ENCODE peak calls at places on chromosomes 3 and 15, in five cellular contexts. One of them, this sample, is unnamed.

GRCh38 chr3:9770276-9770812 is 597 bp upstream of the CAMK1 start:
- DNase-seq in K562: no peak
- DNase-seq in GM13977: no peak
- DNase-seq in mesothelial cell of epicardium: no peak
- DNase-seq in LNCaP clone FGC: peak; percentile 69
- DNase-seq in this sample: no peak

GRCh38 chr3:29694783-29695182 is 413.9 kb downstream of the RBMS3 start:
- DNase-seq in LNCaP clone FGC: no peak
- DNase-seq in GM13977: no peak
- DNase-seq in mesothelial cell of epicardium: no peak
- DNase-seq in K562: no peak
- DNase-seq in this sample: no peak

GRCh38 chr3:94082412-94082937 is 19.6 kb downstream of the NSUN3 start:
- DNase-seq in LNCaP clone FGC: no peak
- DNase-seq in K562: no peak
- DNase-seq in GM13977: no peak
- DNase-seq in mesothelial cell of epicardium: no peak
- DNase-seq in this sample: no peak

GRCh38 chr15:51114437-51115119 is 19.9 kb upstream of the TNFAIP8L3 start:
- DNase-seq in GM13977: no peak
- DNase-seq in LNCaP clone FGC: no peak
- DNase-seq in mesothelial cell of epicardium: no peak
- DNase-seq in K562: no peak
- DNase-seq in this sample: no peak

GRCh38 chr3:117399311-117400068 is 689.9 kb downstream of the TUSC7 start:
- DNase-seq in GM13977: no peak
- DNase-seq in K562: no peak
- DNase-seq in LNCaP clone FGC: no peak
- DNase-seq in mesothelial cell of epicardium: no peak
- DNase-seq in this sample: no peak

GRCh38 chr3:150030841-150031240 is 60.1 kb upstream of the PFN2 start:
- DNase-seq in LNCaP clone FGC: no peak
- DNase-seq in mesothelial cell of epicardium: no peak
- DNase-seq in GM13977: no peak
- DNase-seq in K562: no peak
- DNase-seq in this sample: no peak

GRCh38 chr15:40103864-40104271 is 4.8 kb downstream of the BMF start:
- DNase-seq in LNCaP clone FGC: no peak
- DNase-seq in GM13977: no peak
- DNase-seq in mesothelial cell of epicardium: no peak
- DNase-seq in K562: no peak
- DNase-seq in this sample: no peak

GRCh38 chr3:57627976-57628375 is 30.8 kb upstream of the ARF4 start:
- DNase-seq in mesothelial cell of epicardium: no peak
- DNase-seq in GM13977: no peak
- DNase-seq in LNCaP clone FGC: no peak
- DNase-seq in K562: no peak
- DNase-seq in this sample: no peak

GRCh38 chr3:50352762-50353161 is 2.1 kb downstream of the CYB561D2 start:
- DNase-seq in K562: no peak
- DNase-seq in LNCaP clone FGC: no peak
- DNase-seq in mesothelial cell of epicardium: no peak
- DNase-seq in GM13977: no peak
- DNase-seq in this sample: no peak

GRCh38 chr3:110343945-110344344 is 727.7 kb upstream of the NECTIN3 start:
- DNase-seq in GM13977: no peak
- DNase-seq in LNCaP clone FGC: no peak
- DNase-seq in mesothelial cell of epicardium: no peak
- DNase-seq in K562: no peak
- DNase-seq in this sample: no peak

GRCh38 chr15:56963719-56964118 is 45.3 kb downstream of the TCF12 start:
- DNase-seq in GM13977: no peak
- DNase-seq in LNCaP clone FGC: no peak
- DNase-seq in K562: no peak
- DNase-seq in mesothelial cell of epicardium: no peak
- DNase-seq in this sample: no peak

GRCh38 chr3:183434503-183434902 is 6.1 kb upstream of the MCF2L2 start:
- DNase-seq in GM13977: no peak
- DNase-seq in LNCaP clone FGC: no peak
- DNase-seq in mesothelial cell of epicardium: no peak
- DNase-seq in K562: no peak
- DNase-seq in this sample: no peak

GRCh38 chr3:178385280-178385952 is 150.8 kb upstream of the KCNMB2 start:
- DNase-seq in mesothelial cell of epicardium: no peak
- DNase-seq in GM13977: peak; percentile 39
- DNase-seq in LNCaP clone FGC: no peak
- DNase-seq in K562: peak; percentile 16
- DNase-seq in this sample: peak; percentile 46

GRCh38 chr3:67509471-67510075 is 144.8 kb downstream of the SUCLG2 start:
- DNase-seq in GM13977: no peak
- DNase-seq in LNCaP clone FGC: no peak
- DNase-seq in K562: no peak
- DNase-seq in mesothelial cell of epicardium: no peak
- DNase-seq in this sample: no peak

GRCh38 chr15:53586815-53587214 is 172.6 kb downstream of the WDR72 start:
- DNase-seq in LNCaP clone FGC: no peak
- DNase-seq in GM13977: no peak
- DNase-seq in K562: peak; percentile 17
- DNase-seq in mesothelial cell of epicardium: no peak
- DNase-seq in this sample: peak; percentile 85

GRCh38 chr3:179801263-179801662 is 148.4 kb downstream of the USP13 start:
- DNase-seq in GM13977: no peak
- DNase-seq in LNCaP clone FGC: no peak
- DNase-seq in mesothelial cell of epicardium: no peak
- DNase-seq in K562: no peak
- DNase-seq in this sample: no peak

GRCh38 chr3:183278479-183279088 is 25.5 kb downstream of the B3GNT5 start:
- DNase-seq in GM13977: no peak
- DNase-seq in mesothelial cell of epicardium: no peak
- DNase-seq in K562: no peak
- DNase-seq in LNCaP clone FGC: no peak
- DNase-seq in this sample: no peak

GRCh38 chr3:29605845-29606244 is 325.0 kb downstream of the RBMS3 start:
- DNase-seq in GM13977: no peak
- DNase-seq in LNCaP clone FGC: no peak
- DNase-seq in K562: no peak
- DNase-seq in mesothelial cell of epicardium: no peak
- DNase-seq in this sample: no peak

GRCh38 chr3:196208942-196209695 is 2.1 kb downstream of the ZDHHC19 start:
- DNase-seq in K562: no peak
- DNase-seq in LNCaP clone FGC: no peak
- DNase-seq in GM13977: no peak
- DNase-seq in mesothelial cell of epicardium: no peak
- DNase-seq in this sample: no peak

GRCh38 chr3:127002195-127003174 is 19.6 kb downstream of the PLXNA1 start:
- DNase-seq in mesothelial cell of epicardium: peak; percentile 62
- DNase-seq in LNCaP clone FGC: no peak
- DNase-seq in GM13977: no peak
- DNase-seq in K562: peak; percentile 49
- DNase-seq in this sample: peak; percentile 90

GRCh38 chr3:27791956-27792355 is 69.8 kb upstream of the EOMES start:
- DNase-seq in LNCaP clone FGC: no peak
- DNase-seq in mesothelial cell of epicardium: no peak
- DNase-seq in K562: no peak
- DNase-seq in GM13977: no peak
- DNase-seq in this sample: no peak

GRCh38 chr15:77168211-77168610 is 97.3 kb upstream of the TSPAN3 start:
- DNase-seq in GM13977: no peak
- DNase-seq in K562: no peak
- DNase-seq in mesothelial cell of epicardium: no peak
- DNase-seq in LNCaP clone FGC: no peak
- DNase-seq in this sample: no peak

GRCh38 chr15:80095511-80095910 is 36.0 kb downstream of the ZFAND6 start:
- DNase-seq in K562: no peak
- DNase-seq in GM13977: no peak
- DNase-seq in mesothelial cell of epicardium: no peak
- DNase-seq in LNCaP clone FGC: no peak
- DNase-seq in this sample: no peak

GRCh38 chr3:99910752-99911151 is 93.1 kb downstream of the CMSS1 start:
- DNase-seq in LNCaP clone FGC: no peak
- DNase-seq in mesothelial cell of epicardium: no peak
- DNase-seq in K562: no peak
- DNase-seq in GM13977: no peak
- DNase-seq in this sample: no peak

GRCh38 chr15:75661041-75661778 is 13.5 kb downstream of the SNX33 start:
- DNase-seq in K562: no peak
- DNase-seq in mesothelial cell of epicardium: peak; percentile 51
- DNase-seq in GM13977: no peak
- DNase-seq in LNCaP clone FGC: no peak
- DNase-seq in this sample: no peak

GRCh38 chr3:153704115-153704514 is 417.1 kb upstream of the ARHGEF26 start:
- DNase-seq in mesothelial cell of epicardium: no peak
- DNase-seq in LNCaP clone FGC: no peak
- DNase-seq in GM13977: no peak
- DNase-seq in K562: no peak
- DNase-seq in this sample: no peak

GRCh38 chr3:195441051-195441450 is 1.8 kb downstream of the ACAP2 start:
- DNase-seq in GM13977: no peak
- DNase-seq in mesothelial cell of epicardium: no peak
- DNase-seq in K562: no peak
- DNase-seq in LNCaP clone FGC: no peak
- DNase-seq in this sample: no peak

GRCh38 chr15:70083946-70084345 is 13.8 kb downstream of the TLE3 start:
- DNase-seq in mesothelial cell of epicardium: no peak
- DNase-seq in K562: no peak
- DNase-seq in GM13977: peak; percentile 62
- DNase-seq in LNCaP clone FGC: no peak
- DNase-seq in this sample: no peak

GRCh38 chr15:99251436-99251821 is at the start of gene LRRC28:
- DNase-seq in LNCaP clone FGC: no peak
- DNase-seq in mesothelial cell of epicardium: no peak
- DNase-seq in GM13977: no peak
- DNase-seq in K562: no peak
- DNase-seq in this sample: no peak

GRCh38 chr3:105349988-105350387 is 16.7 kb upstream of the ALCAM start:
- DNase-seq in GM13977: no peak
- DNase-seq in K562: no peak
- DNase-seq in mesothelial cell of epicardium: no peak
- DNase-seq in LNCaP clone FGC: no peak
- DNase-seq in this sample: no peak

GRCh38 chr15:78298983-78299301 is 467 bp downstream of the SKIC8 start:
- DNase-seq in LNCaP clone FGC: no peak
- DNase-seq in mesothelial cell of epicardium: no peak
- DNase-seq in K562: no peak
- DNase-seq in GM13977: no peak
- DNase-seq in this sample: no peak
- TF ChIP-seq CTCF in LNCaP clone FGC: peak; percentile 24
- TF ChIP-seq CTCF in mesothelial cell of epicardium: no peak
- TF ChIP-seq CTCF in K562: no peak
- TF ChIP-seq CTCF in GM13977: no peak
- TF ChIP-seq CTCF in this sample: no peak

DNA sequence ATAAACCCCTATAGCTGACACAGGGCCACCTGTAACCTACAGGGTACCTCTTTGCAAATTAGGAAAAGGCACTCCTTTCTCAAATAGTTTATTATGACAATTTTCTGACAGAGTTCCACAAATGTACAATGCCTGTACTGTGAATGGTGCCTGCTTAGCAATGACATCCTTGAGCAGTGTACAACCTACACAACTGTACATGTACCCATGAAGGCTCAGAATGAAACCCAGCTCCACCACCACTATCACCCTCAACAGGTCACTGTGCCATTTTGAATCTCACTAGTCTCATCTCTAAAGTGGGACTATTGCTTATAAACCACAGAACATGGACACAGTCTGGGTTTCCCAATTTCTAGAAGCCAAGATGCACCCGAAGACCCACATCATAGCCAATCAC is 7.0 kb downstream of the MFGE8 start:
- DNase-seq in LNCaP clone FGC: no peak
- DNase-seq in GM13977: no peak
- DNase-seq in mesothelial cell of epicardium: no peak
- DNase-seq in K562: no peak
- DNase-seq in this sample: no peak
- TF ChIP-seq CTCF in LNCaP clone FGC: no peak
- TF ChIP-seq CTCF in GM13977: no peak
- TF ChIP-seq CTCF in mesothelial cell of epicardium: no peak
- TF ChIP-seq CTCF in K562: no peak
- TF ChIP-seq CTCF in this sample: no peak

GRCh38 chr3:21801631-21802030 is 50.6 kb upstream of the ZNF385D start:
- DNase-seq in mesothelial cell of epicardium: no peak
- DNase-seq in GM13977: no peak
- DNase-seq in K562: no peak
- DNase-seq in LNCaP clone FGC: no peak
- DNase-seq in this sample: no peak
- TF ChIP-seq CTCF in mesothelial cell of epicardium: no peak
- TF ChIP-seq CTCF in GM13977: no peak
- TF ChIP-seq CTCF in K562: no peak
- TF ChIP-seq CTCF in LNCaP clone FGC: no peak
- TF ChIP-seq CTCF in this sample: no peak

GRCh38 chr15:49215768-49216739 is 46.0 kb downstream of the GALK2 start:
- DNase-seq in GM13977: peak; percentile 21
- DNase-seq in LNCaP clone FGC: peak; percentile 48
- DNase-seq in mesothelial cell of epicardium: no peak
- DNase-seq in K562: no peak
- DNase-seq in this sample: no peak
- TF ChIP-seq CTCF in GM13977: peak; percentile 11
- TF ChIP-seq CTCF in LNCaP clone FGC: peak; percentile 4
- TF ChIP-seq CTCF in mesothelial cell of epicardium: no peak
- TF ChIP-seq CTCF in K562: no peak
- TF ChIP-seq CTCF in this sample: no peak

GRCh38 chr3:187020376-187020775 is 90.0 kb downstream of the ST6GAL1 start:
- DNase-seq in GM13977: no peak
- DNase-seq in mesothelial cell of epicardium: no peak
- DNase-seq in LNCaP clone FGC: no peak
- DNase-seq in K562: no peak
- DNase-seq in this sample: no peak

GRCh38 chr3:187021748-187022402 is 91.5 kb downstream of the ST6GAL1 start:
- DNase-seq in LNCaP clone FGC: no peak
- DNase-seq in mesothelial cell of epicardium: no peak
- DNase-seq in K562: no peak
- DNase-seq in GM13977: no peak
- DNase-seq in this sample: no peak

GRCh38 chr3:187016639-187017345 is 86.5 kb downstream of the ST6GAL1 start:
- DNase-seq in K562: no peak
- DNase-seq in GM13977: peak; percentile 36
- DNase-seq in mesothelial cell of epicardium: no peak
- DNase-seq in LNCaP clone FGC: no peak
- DNase-seq in this sample: no peak

GRCh38 chr3:187017511-187018230 is 87.3 kb downstream of the ST6GAL1 start:
- DNase-seq in mesothelial cell of epicardium: no peak
- DNase-seq in GM13977: no peak
- DNase-seq in LNCaP clone FGC: no peak
- DNase-seq in K562: no peak
- DNase-seq in this sample: no peak

GRCh38 chr3:187019542-187020072 is 89.3 kb downstream of the ST6GAL1 start:
- DNase-seq in LNCaP clone FGC: no peak
- DNase-seq in mesothelial cell of epicardium: no peak
- DNase-seq in GM13977: no peak
- DNase-seq in K562: peak; percentile 18
- DNase-seq in this sample: no peak
- TF ChIP-seq CTCF in LNCaP clone FGC: no peak
- TF ChIP-seq CTCF in mesothelial cell of epicardium: no peak
- TF ChIP-seq CTCF in GM13977: peak; percentile 35
- TF ChIP-seq CTCF in K562: peak; percentile 38
- TF ChIP-seq CTCF in this sample: no peak

GRCh38 chr3:140219923-140220452 is 285.0 kb downstream of the CLSTN2 start:
- DNase-seq in GM13977: peak; percentile 23
- DNase-seq in K562: no peak
- DNase-seq in mesothelial cell of epicardium: no peak
- DNase-seq in LNCaP clone FGC: no peak
- DNase-seq in this sample: no peak

GRCh38 chr3:140219161-140219745 is 284.3 kb downstream of the CLSTN2 start:
- DNase-seq in LNCaP clone FGC: no peak
- DNase-seq in mesothelial cell of epicardium: no peak
- DNase-seq in K562: no peak
- DNase-seq in GM13977: no peak
- DNase-seq in this sample: no peak

GRCh38 chr3:140216249-140216648 is 281.3 kb downstream of the CLSTN2 start:
- DNase-seq in GM13977: peak; percentile 43
- DNase-seq in LNCaP clone FGC: no peak
- DNase-seq in mesothelial cell of epicardium: no peak
- DNase-seq in K562: peak; percentile 54
- DNase-seq in this sample: no peak
- TF ChIP-seq CTCF in GM13977: peak; percentile 45
- TF ChIP-seq CTCF in LNCaP clone FGC: peak; percentile 53
- TF ChIP-seq CTCF in mesothelial cell of epicardium: no peak
- TF ChIP-seq CTCF in K562: peak; percentile 56
- TF ChIP-seq CTCF in this sample: peak; percentile 20

This sample was measured in endothelial cell.